ENCODE peak calls at places on chromosome 12, in six cellular contexts. B, D, S, G, Z and H are unnamed samples.

GRCh38 chr12:30268036-30268435 is 427.6 kb downstream of the IPO8 start:
- DNase-seq in B (no peak), D (no peak), S (no peak), G (no peak), Z (no peak), H (no peak)

GRCh38 chr12:75887979-75888378 is 143.6 kb downstream of the PHLDA1 start:
- DNase-seq in B (no peak), D (no peak), S (no peak), G (no peak), Z (no peak), H (no peak)

GRCh38 chr12:25186788-25187397 is 8.1 kb downstream of the DNAI7 start:
- DNase-seq in B (no peak), D (peak), S (peak), G (no peak), Z (no peak), H (no peak)

GRCh38 chr12:88510841-88511240 is 69.4 kb downstream of the KITLG start:
- DNase-seq in B (no peak), D (no peak), S (no peak), G (no peak), Z (no peak), H (no peak)

GRCh38 chr12:87827638-87828264 is 201.4 kb downstream of the C12orf50 start:
- DNase-seq in B (no peak), D (no peak), S (no peak), G (no peak), Z (no peak), H (no peak)

GRCh38 chr12:95615735-95616134 is 64.5 kb upstream of the USP44 start:
- DNase-seq in B (no peak), D (no peak), S (no peak), G (no peak), Z (no peak), H (no peak)

GRCh38 chr12:53728206-53728605 is 954 bp upstream of the CALCOCO1 start:
- DNase-seq in B (no peak), D (no peak), S (no peak), G (no peak), Z (no peak), H (no peak)

GRCh38 chr12:119704065-119704747 is 36.3 kb downstream of the PRKAB1 start:
- DNase-seq in B (no peak), D (no peak), S (no peak), G (no peak), Z (no peak), H (no peak)

GRCh38 chr12:53964315-53964713 is 8.6 kb upstream of the HOXC11 start:
- DNase-seq in B (no peak), D (no peak), S (no peak), G (no peak), Z (no peak), H (no peak)

GRCh38 chr12:84986586-84986985 is 49.5 kb downstream of the TSPAN19 start:
- DNase-seq in B (no peak), D (no peak), S (no peak), G (no peak), Z (no peak), H (no peak)

GRCh38 chr12:76804435-76804976 is 40.6 kb downstream of the ZDHHC17 start:
- DNase-seq in B (no peak), D (no peak), S (no peak), G (no peak), Z (peak), H (no peak)

GRCh38 chr12:54932691-54933090 is 51.9 kb downstream of the TESPA1 start:
- DNase-seq in B (no peak), D (no peak), S (no peak), G (no peak), Z (no peak), H (no peak)

GRCh38 chr12:103503546-103504480 is 8.0 kb upstream of the C12orf42 start:
- DNase-seq in B (peak), D (peak), S (no peak), G (no peak), Z (no peak), H (no peak)

GRCh38 chr12:109738878-109739665 is 25.4 kb downstream of the FAM222A start:
- DNase-seq in B (peak), D (no peak), S (no peak), G (no peak), Z (no peak), H (no peak)

GRCh38 chr12:124883263-124883876 is 19.7 kb upstream of the SCARB1 start:
- DNase-seq in B (no peak), D (no peak), S (no peak), G (no peak), Z (no peak), H (no peak)

GRCh38 chr12:109951751-109952150 is 44.4 kb downstream of the GIT2 start:
- DNase-seq in B (no peak), D (no peak), S (no peak), G (no peak), Z (no peak), H (no peak)

GRCh38 chr12:78483767-78484315 is 380.7 kb upstream of the SYT1 start:
- DNase-seq in B (no peak), D (no peak), S (no peak), G (no peak), Z (no peak), H (no peak)

GRCh38 chr12:124713436-124714082 is 146.1 kb upstream of the NCOR2 start:
- DNase-seq in B (peak), D (no peak), S (peak), G (no peak), Z (no peak), H (no peak)

GRCh38 chr12:85457026-85457425 is 177.0 kb downstream of the ALX1 start:
- DNase-seq in B (no peak), D (no peak), S (no peak), G (no peak), Z (no peak), H (no peak)

GRCh38 chr12:123050913-123051312 is 70.4 kb downstream of the ARL6IP4 start:
- DNase-seq in B (no peak), D (no peak), S (no peak), G (no peak), Z (no peak), H (no peak)

GRCh38 chr12:89153341-89153740 is 199.0 kb downstream of the DUSP6 start:
- DNase-seq in B (no peak), D (no peak), S (no peak), G (no peak), Z (no peak), H (no peak)

GRCh38 chr12:47947273-47947672 is 16.1 kb upstream of the TMEM106C start:
- DNase-seq in B (no peak), D (no peak), S (no peak), G (no peak), Z (no peak), H (no peak)

GRCh38 chr12:102917026-102917787 is at the start of gene PAH:
- DNase-seq in B (peak), D (peak), S (no peak), G (peak), Z (peak), H (no peak)

GRCh38 chr12:96989916-96990315 is 82.9 kb downstream of the NEDD1 start:
- DNase-seq in B (no peak), D (peak), S (no peak), G (no peak), Z (peak), H (no peak)

GRCh38 chr12:104494816-104495158 is 38.0 kb downstream of the CHST11 start:
- DNase-seq in B (no peak), D (no peak), S (peak), G (no peak), Z (no peak), H (no peak)

GRCh38 chr12:100671396-100672074 is 98.1 kb downstream of the GAS2L3 start:
- DNase-seq in B (no peak), D (peak), S (no peak), G (no peak), Z (no peak), H (no peak)

DNA sequence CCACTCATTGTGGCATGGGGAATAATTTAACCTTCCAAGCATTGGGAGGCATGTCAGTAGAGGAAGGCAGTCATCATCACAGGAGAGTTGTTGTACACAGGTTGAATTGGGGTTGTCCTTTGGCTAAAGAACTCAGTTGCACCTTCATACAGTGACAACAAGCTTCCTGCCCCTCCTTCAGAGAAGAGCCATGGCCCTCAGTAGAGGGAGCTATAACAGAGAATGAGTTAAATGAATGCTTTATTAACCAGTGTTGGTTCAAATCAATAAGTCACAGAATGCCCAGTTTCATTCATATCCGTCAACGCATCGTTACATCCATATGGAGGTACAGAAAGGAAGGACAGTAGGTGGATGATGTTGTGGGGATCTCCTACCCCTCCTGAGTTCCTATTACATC is 4.8 kb downstream of the IFNG-AS1 start:
- DNase-seq in B (no peak), D (no peak), S (no peak), G (no peak), Z (no peak), H (no peak)
- TF ChIP-seq GABPA in B (no peak), D (no peak), S (no peak), G (no peak), Z (no peak), H (no peak)

GRCh38 chr12:67797316-67797741 is 148.8 kb downstream of the DYRK2 start:
- DNase-seq in B (no peak), D (no peak), S (no peak), G (no peak), Z (no peak), H (no peak)
- H3K27ac ChIP-seq in B (no peak), D (no peak), S (no peak), G (no peak), Z (no peak), H (no peak)

GRCh38 chr12:116672842-116673516 is 64.9 kb downstream of the SPRING1 start:
- DNase-seq in B (no peak), D (no peak), S (peak), G (no peak), Z (no peak), H (peak)
- TF ChIP-seq GABPA in B (no peak), D (no peak), S (peak), G (no peak), Z (no peak), H (peak)

DNA sequence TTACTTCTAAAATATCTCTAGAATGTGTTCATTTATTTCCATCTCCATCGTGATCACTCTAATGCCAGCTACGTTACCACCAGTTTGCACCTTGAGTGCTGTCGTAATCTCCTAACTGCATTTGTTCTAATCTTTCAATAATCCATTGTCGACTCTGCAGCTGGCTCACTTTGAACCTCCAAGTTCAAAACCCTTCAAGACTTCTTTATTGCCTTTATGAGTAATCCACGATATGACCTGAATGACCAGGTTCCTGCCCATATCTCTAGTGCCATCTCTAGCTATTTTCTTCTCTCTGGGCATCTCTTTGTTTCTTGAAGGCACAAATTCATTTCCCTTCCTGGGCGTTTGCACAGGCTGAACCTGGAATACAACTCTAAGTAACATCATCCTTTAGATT is 76.7 kb downstream of the SRGAP1 start:
- DNase-seq in B (no peak), D (no peak), S (no peak), G (no peak), Z (no peak), H (no peak)
- H3K27ac ChIP-seq in B (no peak), D (no peak), S (no peak), G (no peak), Z (no peak), H (no peak)

GRCh38 chr12:117189725-117190209 is 503 bp downstream of the FBXO21 start:
- DNase-seq in B (peak), D (peak), S (no peak), G (no peak), Z (no peak), H (peak)

GRCh38 chr12:117188961-117189724 is 1.1 kb downstream of the FBXO21 start:
- DNase-seq in B (no peak), D (no peak), S (no peak), G (no peak), Z (no peak), H (no peak)

GRCh38 chr12:117193903-117194302 is 3.6 kb upstream of the FBXO21 start:
- DNase-seq in B (no peak), D (no peak), S (no peak), G (no peak), Z (no peak), H (no peak)

GRCh38 chr12:117190210-117190781 is at the start of gene FBXO21:
- DNase-seq in B (peak), D (peak), S (peak), G (peak), Z (peak), H (peak)

GRCh38 chr12:117192057-117192456 is 1.8 kb upstream of the FBXO21 start:
- DNase-seq in B (no peak), D (no peak), S (no peak), G (no peak), Z (no peak), H (no peak)
- TF ChIP-seq GABPA in B (no peak), D (no peak), S (no peak), G (no peak), Z (no peak), H (no peak)

GRCh38 chr12:57146925-57147640 is at the start of gene LRP1-AS:
- DNase-seq in B (no peak), D (peak), S (no peak), G (no peak), Z (no peak), H (no peak)

GRCh38 chr12:57145460-57146059 is 1.9 kb downstream of the LRP1-AS start:
- DNase-seq in B (no peak), D (no peak), S (no peak), G (no peak), Z (no peak), H (no peak)

GRCh38 chr12:57147641-57147944 is 174 bp upstream of the LRP1-AS start:
- DNase-seq in B (no peak), D (peak), S (no peak), G (no peak), Z (no peak), H (no peak)

GRCh38 chr12:57148469-57149308 is 1.3 kb upstream of the LRP1-AS start:
- DNase-seq in B (no peak), D (peak), S (no peak), G (no peak), Z (no peak), H (no peak)

GRCh38 chr12:57146092-57146491 is 1.3 kb downstream of the LRP1-AS start:
- DNase-seq in B (no peak), D (no peak), S (no peak), G (no peak), Z (no peak), H (no peak)
- H3K27ac ChIP-seq in B (no peak), D (peak), S (no peak), G (no peak), Z (no peak), H (no peak)

GRCh38 chr12:118274066-118274465 is 98.6 kb downstream of the TAOK3 start:
- DNase-seq in B (no peak), D (no peak), S (no peak), G (no peak), Z (no peak), H (no peak)
- TF ChIP-seq GABPA in B (no peak), D (no peak), S (no peak), G (no peak), Z (no peak), H (no peak)

GRCh38 chr12:2046959-2047358 is 5.8 kb upstream of the CACNA1C start:
- DNase-seq in B (no peak), D (no peak), S (no peak), G (no peak), Z (no peak), H (no peak)
- H3K27ac ChIP-seq in B (no peak), D (no peak), S (no peak), G (no peak), Z (no peak), H (no peak)